ENCODE peak calls at places on chromosome 22, in five cellular contexts. Q, B, D, M and O are unnamed samples.

GRCh38 chr22:29231971-29232959 is 26.6 kb downstream of the EMID1 start:
- DNase-seq in Q (peak), B (no peak), D (peak), M (no peak), O (peak)

GRCh38 chr22:24247011-24247507 is 2.2 kb upstream of the GGT5 start:
- DNase-seq in Q (no peak), B (no peak), D (no peak), M (no peak), O (no peak)

GRCh38 chr22:27868738-27869282 is 50.2 kb downstream of the PITPNB start:
- DNase-seq in Q (no peak), B (no peak), D (no peak), M (no peak), O (no peak)

GRCh38 chr22:48737461-48738203 is 1090.0 kb downstream of the BRD1 start:
- DNase-seq in Q (no peak), B (no peak), D (no peak), M (no peak), O (no peak)

GRCh38 chr22:48244388-48245118 is 1482.1 kb downstream of the TBC1D22A start:
- DNase-seq in Q (no peak), B (no peak), D (no peak), M (no peak), O (no peak)

GRCh38 chr22:29208879-29209623 is 3.4 kb downstream of the EMID1 start:
- DNase-seq in Q (no peak), B (no peak), D (no peak), M (no peak), O (peak)

GRCh38 chr22:24968066-24968561 is 15.6 kb downstream of the KIAA1671 start:
- DNase-seq in Q (no peak), B (peak), D (no peak), M (no peak), O (peak)

GRCh38 chr22:44765571-44766285 is 13.4 kb downstream of the ARHGAP8 start:
- DNase-seq in Q (no peak), B (no peak), D (no peak), M (no peak), O (peak)

GRCh38 chr22:27247691-27248434 is 553.7 kb downstream of the MN1 start:
- DNase-seq in Q (no peak), B (no peak), D (peak), M (no peak), O (peak)

GRCh38 chr22:41772645-41773044 is 27.8 kb upstream of the CCDC134 start:
- DNase-seq in Q (peak), B (no peak), D (no peak), M (no peak), O (no peak)

DNA sequence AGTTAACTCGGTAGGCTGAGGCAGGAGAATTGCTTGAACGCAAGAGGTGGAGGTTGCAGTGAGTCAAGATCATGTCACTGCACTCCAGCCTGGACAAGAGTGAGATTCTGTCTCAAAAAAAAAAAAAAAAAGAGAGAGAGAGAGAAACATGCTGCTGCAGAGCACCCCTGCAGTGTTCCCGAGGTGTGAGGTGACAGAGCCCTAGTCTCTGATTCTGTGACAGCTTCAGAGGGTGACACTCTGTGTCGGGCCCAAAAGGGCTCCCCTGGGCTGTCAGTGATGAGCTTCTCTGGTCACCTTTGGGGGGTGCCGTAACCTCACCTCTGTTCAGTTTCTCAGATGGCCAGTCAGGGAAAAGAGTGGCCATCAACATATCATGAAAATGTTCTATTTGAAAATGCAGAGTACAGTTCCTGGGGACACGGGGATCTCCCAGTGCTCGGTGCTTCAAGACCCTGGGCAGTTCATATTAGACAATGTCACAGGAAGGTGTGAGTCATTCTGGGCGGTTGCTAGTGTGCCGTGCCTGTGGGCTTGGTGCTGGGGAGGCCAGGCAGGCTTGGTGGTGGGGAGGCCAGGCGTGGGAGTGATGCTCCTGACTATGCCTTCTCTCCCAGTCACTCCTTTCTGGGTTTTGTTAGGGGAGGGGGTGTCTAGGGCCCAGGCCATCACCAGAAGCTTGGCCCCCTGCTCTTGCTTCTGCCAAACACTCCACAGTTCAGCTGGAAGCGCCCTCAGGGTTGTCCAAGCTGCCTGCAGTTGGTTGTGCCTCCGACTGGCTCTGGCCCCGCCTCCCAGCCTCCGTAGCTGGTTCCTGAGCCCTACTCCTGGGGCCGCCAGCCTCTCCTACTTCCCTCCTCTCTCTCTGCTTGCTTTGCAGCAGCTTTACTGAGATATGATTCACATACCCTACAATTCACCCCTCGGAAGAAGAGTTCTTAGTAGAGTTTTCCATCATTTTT is 52.5 kb upstream of the CLDN5 start:
- DNase-seq in Q (no peak), B (no peak), D (no peak), M (no peak), O (no peak)
- H3K4me3 ChIP-seq in Q (no peak), B (no peak), D (no peak), M (no peak), O (no peak)

GRCh38 chr22:22983816-22984215 is 86.5 kb upstream of the GNAZ start:
- DNase-seq in Q (no peak), B (no peak), D (no peak), M (no peak), O (no peak)

GRCh38 chr22:22986640-22987039 is 83.7 kb upstream of the GNAZ start:
- DNase-seq in Q (no peak), B (no peak), D (no peak), M (no peak), O (no peak)

GRCh38 chr22:22986008-22986407 is 84.3 kb upstream of the GNAZ start:
- DNase-seq in Q (no peak), B (no peak), D (no peak), M (no peak), O (no peak)

GRCh38 chr22:22983123-22983522 is 87.2 kb upstream of the GNAZ start:
- DNase-seq in Q (no peak), B (no peak), D (no peak), M (no peak), O (no peak)

DNA sequence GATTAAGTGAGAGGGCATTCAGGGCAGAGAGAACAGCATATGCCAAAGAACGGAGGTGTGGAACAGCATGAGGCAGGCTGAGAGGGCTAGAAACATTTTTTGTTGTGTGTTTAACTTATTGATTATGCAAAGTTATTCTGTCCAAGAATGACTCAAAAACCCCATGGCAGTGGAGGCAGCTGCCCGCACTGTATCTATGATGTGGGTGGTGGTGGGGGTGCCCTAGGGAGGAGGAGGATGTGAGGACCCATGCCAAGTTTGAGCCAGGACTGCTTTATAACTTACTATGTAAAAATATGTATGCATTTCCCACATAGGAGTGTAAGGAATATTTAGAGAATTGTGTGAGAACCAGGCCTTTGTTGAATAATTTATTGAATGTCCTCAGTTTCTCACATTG is 85.4 kb upstream of the GNAZ start:
- DNase-seq in Q (no peak), B (no peak), D (no peak), M (no peak), O (no peak)
- TF ChIP-seq POLR2A in Q (no peak), B (no peak), D (no peak), M (no peak), O (no peak)

DNA sequence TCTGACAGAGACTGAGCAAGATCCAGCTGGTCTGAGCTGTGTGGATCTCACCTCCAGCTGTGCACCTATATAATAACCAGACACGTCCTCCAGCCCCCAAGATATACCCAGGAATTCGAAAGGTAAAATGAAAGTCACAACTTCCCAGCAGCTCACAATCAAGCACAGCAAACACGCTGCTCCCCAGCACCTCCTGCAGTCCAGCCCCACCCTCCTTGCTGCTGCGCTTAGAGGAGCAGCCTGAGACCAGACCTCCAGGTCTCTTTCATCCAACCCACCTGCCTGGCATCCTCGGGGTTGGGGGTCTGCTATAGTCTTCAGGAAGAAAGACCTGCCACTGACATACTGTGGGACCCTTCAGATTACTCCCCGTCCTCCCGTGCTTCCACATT is 3.0 kb upstream of the APOL4 start:
- DNase-seq in Q (peak), B (no peak), D (no peak), M (no peak), O (no peak)
- H3K4me3 ChIP-seq in Q (peak), B (no peak), D (no peak), M (no peak), O (no peak)

GRCh38 chr22:20569059-20570058 is 61.9 kb downstream of the MED15 start:
- DNase-seq in Q (no peak), B (peak), D (peak), M (peak), O (peak)
- TF ChIP-seq POLR2A in Q (no peak), B (no peak), D (no peak), M (no peak), O (no peak)

DNA sequence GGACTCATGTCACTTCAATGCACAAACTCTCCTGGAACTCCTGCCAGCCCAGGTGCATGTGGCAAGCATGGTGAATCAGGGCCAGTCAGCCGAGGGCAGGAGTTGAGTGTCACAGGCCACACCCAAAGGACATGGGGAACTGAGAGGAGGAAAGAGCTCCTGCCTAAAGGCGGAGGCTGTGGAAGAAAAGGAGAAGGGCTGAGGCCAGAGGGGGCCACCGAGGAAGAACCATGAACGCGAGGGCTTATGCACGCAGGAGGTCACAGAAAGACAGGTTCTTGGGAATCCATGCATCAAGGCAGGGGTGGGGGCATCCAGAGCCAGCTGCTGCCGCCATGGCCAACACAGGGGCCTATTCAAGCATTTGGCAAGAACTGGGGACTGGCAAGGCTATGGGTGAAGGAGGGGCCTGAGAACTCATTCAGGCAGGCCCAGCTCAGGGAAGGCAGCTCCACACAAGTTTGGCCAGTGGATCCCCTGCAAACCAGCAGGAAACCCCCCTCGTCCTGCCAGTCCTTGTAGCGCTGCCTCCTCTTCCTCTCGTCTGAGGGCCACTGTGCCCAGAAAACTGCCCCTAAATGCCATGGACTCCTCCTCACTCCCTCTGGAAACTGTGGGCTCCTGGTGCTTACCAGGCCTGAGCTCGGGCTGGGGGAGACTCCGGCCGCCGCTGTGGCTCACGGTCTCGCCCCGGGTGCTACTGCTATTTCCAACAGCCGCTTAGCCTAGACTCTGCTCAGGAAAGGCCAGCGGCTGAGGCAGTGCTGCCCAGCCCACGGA is 15.4 kb downstream of the PPM1F start:
- DNase-seq in Q (no peak), B (no peak), D (no peak), M (no peak), O (peak)
- H3K4me3 ChIP-seq in Q (no peak), B (peak), D (peak), M (peak), O (peak)

DNA sequence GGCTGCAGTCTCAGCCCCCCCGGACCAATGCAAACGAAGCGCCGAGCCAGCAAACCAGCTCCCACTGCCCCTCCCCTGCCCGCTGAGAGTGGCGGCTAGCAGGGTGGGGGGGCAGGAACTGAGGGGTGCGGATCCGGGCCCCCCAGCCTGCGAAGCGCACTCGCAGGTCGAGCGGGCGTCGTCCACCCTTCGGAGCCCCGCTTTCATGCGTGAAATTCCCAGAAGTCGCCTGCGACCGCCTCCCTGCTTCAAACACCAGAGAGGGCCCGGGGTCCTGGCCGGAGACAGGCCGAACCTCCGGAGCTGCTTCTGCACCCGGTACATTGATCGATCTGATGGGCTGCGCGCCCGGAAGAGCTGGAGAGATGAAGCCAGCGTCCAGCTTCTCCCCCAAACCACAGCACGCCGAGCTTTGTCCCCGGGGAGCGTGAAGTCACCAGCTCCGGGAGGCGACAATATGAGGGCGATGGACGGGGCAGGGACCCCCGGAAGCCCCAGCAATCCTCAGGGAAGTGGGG is 646 bp upstream of the PATZ1 start:
- DNase-seq in Q (peak), B (no peak), D (peak), M (no peak), O (peak)
- TF ChIP-seq POLR2A in Q (peak), B (no peak), D (no peak), M (no peak), O (no peak)

GRCh38 chr22:40434745-40435144 is 64.4 kb downstream of the SGSM3 start:
- DNase-seq in Q (no peak), B (no peak), D (no peak), M (no peak), O (no peak)
- H3K4me3 ChIP-seq in Q (no peak), B (no peak), D (no peak), M (no peak), O (no peak)

GRCh38 chr22:34490911-34491310 is 570.6 kb upstream of the LARGE1 start:
- DNase-seq in Q (no peak), B (no peak), D (no peak), M (no peak), O (no peak)
- TF ChIP-seq POLR2A in Q (no peak), B (no peak), D (no peak), M (no peak), O (no peak)

DNA sequence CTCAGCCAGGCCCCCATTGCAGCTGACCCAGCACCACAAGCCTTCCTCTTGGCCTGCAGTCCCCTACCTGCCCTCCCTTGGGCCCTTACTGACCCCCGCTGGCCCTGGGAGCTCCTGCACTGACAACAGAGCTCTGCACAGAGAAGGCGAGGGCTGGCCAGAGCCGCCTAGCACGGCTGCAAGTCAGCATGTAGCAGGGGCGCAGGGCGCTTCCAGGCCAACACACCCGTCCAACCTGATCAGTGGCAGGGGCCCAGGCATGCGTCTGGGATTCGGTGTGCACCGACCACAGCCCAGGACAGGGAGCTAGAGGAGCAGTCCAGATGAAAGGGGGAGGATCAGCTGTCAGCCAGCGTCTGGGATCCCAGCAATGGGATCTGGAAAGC is 7.6 kb downstream of the WNT7B start:
- DNase-seq in Q (no peak), B (no peak), D (no peak), M (no peak), O (no peak)
- H3K4me3 ChIP-seq in Q (no peak), B (peak), D (no peak), M (no peak), O (no peak)

DNA sequence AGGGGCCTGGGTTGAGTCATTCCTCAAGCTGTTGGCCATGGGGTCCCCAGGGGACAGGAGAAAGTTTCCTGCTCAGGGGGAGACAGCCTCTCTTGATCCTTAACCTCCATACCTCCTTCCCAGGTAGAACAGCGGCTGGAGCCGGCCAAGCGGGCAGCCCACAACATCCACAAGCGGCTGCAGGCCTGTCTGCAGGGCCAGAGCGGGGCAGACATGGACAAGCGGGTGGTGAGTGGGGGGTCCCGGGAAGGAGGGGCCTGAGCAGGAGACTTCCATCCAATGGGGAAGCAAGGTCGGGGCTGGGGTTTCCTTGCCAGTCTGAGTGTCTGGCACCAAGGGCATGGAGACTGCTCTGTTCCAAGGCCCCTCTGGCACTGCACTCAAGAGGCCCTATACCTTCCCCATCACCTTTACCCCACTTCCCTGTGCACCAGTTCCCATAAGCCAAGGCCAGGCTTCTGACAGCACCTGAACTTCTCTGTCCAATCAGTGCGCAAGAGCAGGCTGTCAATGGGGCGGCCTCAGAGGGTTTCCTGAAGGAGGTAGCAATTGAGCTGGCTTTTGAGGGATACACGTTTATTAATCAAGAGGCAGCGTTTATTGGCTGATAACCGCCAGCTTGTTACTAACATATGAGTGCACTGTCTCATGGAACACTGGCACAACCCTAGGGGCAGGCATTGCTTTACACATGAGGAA is 1.9 kb downstream of the SH3BP1 start:
- DNase-seq in Q (no peak), B (no peak), D (no peak), M (no peak), O (no peak)
- TF ChIP-seq POLR2A in Q (no peak), B (no peak), D (no peak), M (no peak), O (no peak)